ENCODE peak calls at places on chromosomes 16 and 17, in five cellular contexts. M is cardiac muscle cell, K is cardiac fibroblast, Y is left ventricle myocardium inferior, L is Panc1. O is an unnamed sample.

GRCh38 chr17:13346081-13346533 is 255.6 kb downstream of the HS3ST3A1 start:
- DNase-seq in Y (no peak), M (no peak), K (peak; percentile 88), L (no peak), O (peak; percentile 92)

GRCh38 chr16:82735696-82736095 is 108.9 kb downstream of the CDH13 start:
- DNase-seq in M (peak; percentile 82), Y (no peak), L (no peak), K (peak; percentile 70), O (peak; percentile 83)

GRCh38 chr16:51431517-51432241 is 280.6 kb upstream of the SALL1 start:
- DNase-seq in L (peak; percentile 33), Y (no peak), M (no peak), K (peak; percentile 88), O (peak; percentile 97)

GRCh38 chr16:1639282-1639681 is 27.1 kb downstream of the CRAMP1 start:
- DNase-seq in L (no peak), K (no peak), M (no peak), Y (no peak), O (no peak)

GRCh38 chr17:66348605-66349165 is 46.3 kb downstream of the PRKCA start:
- DNase-seq in K (peak; percentile 78), M (peak; percentile 53), Y (no peak), L (peak; percentile 67), O (peak; percentile 55)

GRCh38 chr16:59067207-59067606 is 333.1 kb upstream of the GOT2 start:
- DNase-seq in L (no peak), Y (no peak), K (no peak), M (no peak), O (no peak)

GRCh38 chr16:31477220-31478216 is 5.4 kb upstream of the SLC5A2 start:
- DNase-seq in M (peak; percentile 85), Y (no peak), K (no peak), L (no peak), O (no peak)

GRCh38 chr17:41451154-41451728 is 10.5 kb upstream of the KRT38 start:
- DNase-seq in K (no peak), M (no peak), Y (no peak), L (no peak), O (no peak)

GRCh38 chr16:89612415-89612814 is 1.0 kb upstream of the DPEP1 start:
- DNase-seq in K (no peak), Y (no peak), M (no peak), L (no peak), O (no peak)

GRCh38 chr17:38885044-38885727 is 15.3 kb downstream of the LASP1 start:
- DNase-seq in K (no peak), L (no peak), M (no peak), Y (no peak), O (no peak)

GRCh38 chr17:81518113-81518784 is 5.7 kb upstream of the ACTG1 start:
- DNase-seq in K (no peak), M (peak; percentile 55), Y (no peak), L (no peak), O (no peak)

GRCh38 chr17:51820766-51821165 is 337.7 kb downstream of the CA10 start:
- DNase-seq in K (no peak), Y (no peak), L (no peak), M (no peak), O (no peak)

GRCh38 chr17:15377200-15377599 is 35.8 kb upstream of the TEKT3 start:
- DNase-seq in M (no peak), K (peak; percentile 66), Y (no peak), L (no peak), O (peak; percentile 27)

GRCh38 chr17:15446036-15446435 is 21.4 kb downstream of the CDRT4 start:
- DNase-seq in M (no peak), K (no peak), Y (no peak), L (no peak), O (no peak)

GRCh38 chr17:9220466-9221230 is 199.3 kb downstream of the NTN1 start:
- DNase-seq in M (no peak), K (no peak), L (no peak), Y (no peak), O (no peak)

GRCh38 chr16:77840623-77841274 is 52.4 kb downstream of the VAT1L start:
- DNase-seq in M (no peak), K (peak; percentile 27), L (no peak), Y (no peak), O (no peak)

GRCh38 chr17:32827227-32827626 is 49.7 kb downstream of the MYO1D start:
- DNase-seq in Y (no peak), M (no peak), L (no peak), K (no peak), O (no peak)

GRCh38 chr16:47905771-47906170 is 250.0 kb downstream of the ABCC12 start:
- DNase-seq in Y (no peak), K (no peak), M (no peak), L (no peak), O (no peak)

GRCh38 chr17:81910840-81911276 is 341 bp downstream of the PCYT2 start:
- DNase-seq in K (no peak), Y (no peak), L (no peak), M (peak; percentile 52), O (no peak)

GRCh38 chr17:70604854-70605253 is 435.5 kb downstream of the KCNJ2 start:
- DNase-seq in M (no peak), Y (no peak), L (no peak), K (no peak), O (no peak)
- TF ChIP-seq CTCF in M (no peak), Y (no peak), L (peak; percentile 22), K (no peak), O (no peak)

DNA sequence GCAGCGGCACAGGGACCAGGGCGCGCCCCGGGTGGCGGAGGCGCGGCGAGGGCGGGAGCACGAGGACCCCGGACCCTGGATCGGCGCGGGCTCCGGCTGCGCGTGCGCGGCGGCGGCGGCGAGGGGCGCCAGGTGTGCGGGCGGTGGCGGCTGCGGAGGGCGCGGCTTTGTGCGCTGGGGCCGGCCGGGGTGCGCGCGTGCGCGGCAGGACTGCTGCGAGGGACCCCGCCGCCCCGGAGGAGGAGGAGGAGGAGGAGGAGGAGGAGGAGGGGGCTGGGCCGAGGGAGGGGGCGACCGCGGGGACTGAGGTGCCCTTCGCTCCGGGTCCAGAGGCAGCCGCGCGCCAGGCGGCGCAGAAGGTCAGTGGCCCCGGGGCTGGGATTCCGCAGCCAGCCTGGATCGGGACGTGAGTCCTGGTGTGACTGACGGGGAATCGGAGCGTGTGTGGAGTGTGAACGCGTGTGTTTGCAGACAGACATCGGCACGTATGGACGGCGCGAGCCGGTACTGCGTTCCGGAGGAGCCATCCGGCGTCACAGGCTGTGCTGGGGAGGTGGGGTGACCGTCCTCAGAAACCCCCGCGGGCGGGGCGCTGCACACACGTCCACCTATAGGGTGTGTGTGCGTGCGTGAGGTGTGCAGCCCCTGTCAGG is 19.5 kb upstream of the RAP1GAP2 start:
- DNase-seq in M (peak; percentile 62), Y (no peak), L (no peak), K (no peak), O (no peak)
- H3K4me3 ChIP-seq in M (peak overlapping the region; percentile 51), Y (peak overlapping the region; percentile 54), L (peak overlapping the region; percentile 39), K (no peak overlapping the region), O (no peak overlapping the region)

GRCh38 chr16:21104124-21104860 is 46.4 kb downstream of the DNAH3 start:
- DNase-seq in K (peak; percentile 49), Y (no peak), L (no peak), M (no peak), O (peak; percentile 66)

GRCh38 chr16:21100447-21100846 is 50.2 kb downstream of the DNAH3 start:
- DNase-seq in L (peak; percentile 32), K (peak; percentile 41), Y (no peak), M (no peak), O (peak; percentile 59)

GRCh38 chr16:21097151-21097550 is 53.5 kb downstream of the DNAH3 start:
- DNase-seq in L (no peak), M (no peak), K (no peak), Y (no peak), O (no peak)

GRCh38 chr16:21101631-21102420 is 48.8 kb downstream of the DNAH3 start:
- DNase-seq in L (no peak), Y (peak; percentile 21), M (peak; percentile 62), K (peak; percentile 46), O (no peak)
- TF ChIP-seq CTCF in L (peak; percentile 74), Y (peak; percentile 63), M (peak; percentile 59), K (peak; percentile 67), O (peak; percentile 25)

DNA sequence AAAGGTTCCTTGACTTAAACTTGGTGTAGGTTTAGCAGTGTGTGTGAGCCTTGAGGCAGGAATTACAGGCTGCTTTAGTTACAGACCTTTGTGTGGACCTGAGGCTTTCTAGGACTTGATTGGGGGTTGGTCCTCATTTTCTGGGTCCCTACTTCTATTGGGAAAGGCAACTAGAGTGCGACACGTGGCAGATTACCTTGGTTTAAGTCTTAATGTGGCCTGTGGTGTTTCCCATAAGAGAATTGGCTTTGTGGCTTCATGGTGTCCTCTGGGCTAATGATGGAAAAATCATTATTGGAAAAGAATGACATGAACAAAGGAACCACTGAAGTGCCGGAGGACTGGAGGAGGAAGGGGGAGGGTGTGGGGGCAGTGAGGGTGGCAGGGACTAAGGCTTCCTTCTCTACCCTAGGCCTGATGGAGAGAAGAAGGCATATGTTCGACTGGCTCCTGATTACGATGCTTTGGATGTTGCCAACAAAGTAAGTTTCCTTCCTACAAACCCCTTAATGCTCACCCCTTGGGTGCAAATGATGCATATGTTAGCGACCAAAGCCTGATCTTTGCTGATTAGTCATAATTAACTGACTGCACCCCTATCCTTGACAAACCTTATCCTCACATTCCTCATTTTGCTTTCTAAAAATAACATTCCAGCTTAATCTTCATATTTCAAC is 2.7 kb downstream of the TLCD1 start:
- DNase-seq in M (no peak), K (no peak), Y (no peak), L (no peak), O (no peak)
- H3K4me3 ChIP-seq in M (no peak overlapping the region), K (no peak overlapping the region), Y (no peak overlapping the region), L (peak overlapping the region; percentile 88), O (no peak overlapping the region)

O was measured in astrocyte of the cerebellum.